ENCODE peak calls at places on chromosomes 13 and 19, in four cellular contexts. O, G, T and N are unnamed samples.

GRCh38 chr13:52162279-52163101 is 3.1 kb upstream of the NEK3 start:
- DNase-seq in O (no peak), T (peak; percentile 24), G (no peak), N (peak; percentile 40)

GRCh38 chr13:39959497-39959896 is 304.0 kb downstream of the COG6 start:
- DNase-seq in T (peak; percentile 26), G (no peak), O (no peak), N (no peak)

GRCh38 chr13:91986771-91987515 is 588.5 kb downstream of the GPC5 start:
- DNase-seq in O (no peak), T (no peak), G (no peak), N (no peak)

GRCh38 chr13:30235206-30235605 is 72.1 kb downstream of the KATNAL1 start:
- DNase-seq in O (no peak), G (no peak), T (no peak), N (no peak)

GRCh38 chr19:43605875-43606568 is 5.9 kb upstream of the SRRM5 start:
- DNase-seq in T (no peak), O (no peak), G (no peak), N (no peak)

GRCh38 chr13:83765796-83766195 is 116.5 kb downstream of the SLITRK1 start:
- DNase-seq in G (no peak), O (no peak), T (no peak), N (no peak)

GRCh38 chr19:12723643-12724426 is at the start of gene TNPO2:
- DNase-seq in G (peak; percentile 46), T (peak; percentile 52), O (peak; percentile 89), N (peak; percentile 48)

GRCh38 chr13:26855071-26855470 is 94.5 kb upstream of the GPR12 start:
- DNase-seq in G (no peak), O (no peak), T (no peak), N (no peak)

GRCh38 chr19:33649919-33650305 is 28.2 kb downstream of the CHST8 start:
- DNase-seq in T (no peak), G (no peak), O (no peak), N (no peak)

GRCh38 chr19:18160792-18161690 is 8.1 kb downstream of the PIK3R2 start:
- DNase-seq in G (peak; percentile 38), O (peak; percentile 96), T (no peak), N (peak; percentile 21)

GRCh38 chr19:15247107-15248014 is 15.1 kb upstream of the EPHX3 start:
- DNase-seq in G (no peak), T (no peak), O (no peak), N (no peak)

GRCh38 chr13:47594833-47595232 is 406.2 kb downstream of the SUCLA2 start:
- DNase-seq in T (peak; percentile 16), G (no peak), O (no peak), N (peak; percentile 1)

GRCh38 chr13:98853791-98854191 is 101.3 kb upstream of the SLC15A1 start:
- DNase-seq in T (peak; percentile 24), G (peak; percentile 88), O (no peak), N (peak; percentile 53)

GRCh38 chr19:38319421-38320258 is at the start of gene KCNK6:
- DNase-seq in T (no peak), G (peak; percentile 15), O (peak; percentile 88), N (no peak)

GRCh38 chr13:113643593-113643992 is 14.4 kb downstream of the ATP4B start:
- DNase-seq in O (no peak), G (no peak), T (no peak), N (no peak)

GRCh38 chr13:20519887-20520286 is 5.8 kb downstream of the CRYL1 start:
- DNase-seq in G (peak; percentile 17), T (no peak), O (no peak), N (no peak)

GRCh38 chr19:55690769-55691545 is 15.9 kb downstream of the EPN1 start:
- DNase-seq in G (no peak), T (no peak), O (peak; percentile 64), N (no peak)

GRCh38 chr19:14089412-14089661 is 1.2 kb downstream of the SAMD1 start:
- DNase-seq in T (no peak), O (no peak), G (no peak), N (no peak)

GRCh38 chr19:50562329-50562728 is 5.9 kb downstream of the LRRC4B start:
- DNase-seq in T (no peak), G (no peak), O (no peak), N (no peak)

GRCh38 chr19:49136771-49137171 is 17.4 kb downstream of the PPFIA3 start:
- DNase-seq in O (no peak), T (no peak), G (peak; percentile 43), N (no peak)

GRCh38 chr19:40741527-40742390 is 8.5 kb downstream of the ACTMAP start:
- DNase-seq in G (no peak), T (no peak), O (no peak), N (no peak)

GRCh38 chr19:4369888-4370260 is 26.5 kb downstream of the MPND start:
- DNase-seq in T (no peak), O (peak; percentile 93), G (peak; percentile 65), N (no peak)

GRCh38 chr13:29476046-29476445 is 119.4 kb downstream of the SLC7A1 start:
- DNase-seq in T (no peak), G (no peak), O (no peak), N (no peak)

GRCh38 chr13:32581177-32581786 is 5.0 kb upstream of the PDS5B start:
- DNase-seq in O (no peak), G (peak; percentile 39), T (no peak), N (peak; percentile 54)

GRCh38 chr19:41997121-41997850 is 3.3 kb upstream of the ATP1A3 start:
- DNase-seq in O (no peak), T (peak; percentile 16), G (peak; percentile 17), N (peak; percentile 10)

GRCh38 chr19:37082307-37082706 is 4.1 kb downstream of the ZNF420 start:
- DNase-seq in G (no peak), O (no peak), T (no peak), N (no peak)

GRCh38 chr19:55075366-55075998 is at the start of gene EPS8L1:
- DNase-seq in G (no peak), O (no peak), T (no peak), N (no peak)

GRCh38 chr13:87982436-87982835 is 311.3 kb downstream of the SLITRK5 start:
- DNase-seq in G (no peak), O (no peak), T (no peak), N (no peak)

GRCh38 chr13:91409661-91410060 is 11.2 kb downstream of the GPC5 start:
- DNase-seq in T (no peak), G (no peak), O (no peak), N (no peak)

GRCh38 chr19:2716722-2717637 is 4.2 kb downstream of the DIRAS1 start:
- DNase-seq in O (no peak), T (no peak), G (no peak), N (no peak)

GRCh38 chr13:29101404-29101803 is 281.3 kb downstream of the MTUS2 start:
- DNase-seq in G (no peak), O (no peak), T (no peak), N (no peak)

DNA sequence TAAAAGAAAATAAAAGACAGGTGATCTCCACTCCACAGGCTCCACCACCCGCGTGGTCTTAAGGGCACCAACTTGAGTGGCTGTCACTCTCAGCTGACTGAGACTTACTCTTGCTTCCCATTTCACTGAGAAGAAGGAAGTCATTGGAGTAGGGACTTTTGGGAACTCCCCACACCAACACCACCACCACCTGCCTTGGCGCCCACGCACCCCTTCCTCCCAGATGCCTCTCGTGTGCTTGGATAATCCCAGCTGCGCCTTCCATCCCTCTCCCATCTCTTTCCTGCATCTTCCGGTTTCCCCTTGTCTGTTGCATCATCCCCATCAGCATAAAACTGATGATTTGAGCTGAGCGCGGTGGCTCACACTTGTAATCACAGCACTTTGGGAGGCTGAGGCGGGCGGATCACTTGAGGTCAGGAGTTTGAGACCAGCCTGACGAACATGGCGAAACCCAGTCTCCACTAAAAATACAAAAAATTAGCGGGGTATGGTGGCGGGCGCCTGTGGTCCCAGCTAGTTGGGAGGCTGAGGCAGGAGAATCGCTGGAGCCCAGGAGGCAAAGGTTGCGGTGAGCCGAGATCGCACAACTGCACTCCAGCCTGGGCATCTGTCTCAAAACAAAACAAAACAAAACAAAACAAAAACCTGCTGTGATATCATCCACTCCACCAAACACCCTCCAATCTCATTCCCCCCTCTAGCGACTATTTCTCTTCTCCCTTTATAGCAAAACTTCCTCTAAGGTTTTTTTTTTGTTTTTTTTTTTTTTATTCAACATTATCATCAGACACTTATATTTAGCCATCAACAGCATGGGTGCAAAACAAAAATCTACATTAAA is 25.5 kb downstream of the AP2S1 start:
- DNase-seq in G (peak; percentile 18), T (no peak), O (peak; percentile 75), N (no peak)
- TF ChIP-seq CTCF in G (peak; percentile 6), T (no peak), O (no peak), N (no peak)

DNA sequence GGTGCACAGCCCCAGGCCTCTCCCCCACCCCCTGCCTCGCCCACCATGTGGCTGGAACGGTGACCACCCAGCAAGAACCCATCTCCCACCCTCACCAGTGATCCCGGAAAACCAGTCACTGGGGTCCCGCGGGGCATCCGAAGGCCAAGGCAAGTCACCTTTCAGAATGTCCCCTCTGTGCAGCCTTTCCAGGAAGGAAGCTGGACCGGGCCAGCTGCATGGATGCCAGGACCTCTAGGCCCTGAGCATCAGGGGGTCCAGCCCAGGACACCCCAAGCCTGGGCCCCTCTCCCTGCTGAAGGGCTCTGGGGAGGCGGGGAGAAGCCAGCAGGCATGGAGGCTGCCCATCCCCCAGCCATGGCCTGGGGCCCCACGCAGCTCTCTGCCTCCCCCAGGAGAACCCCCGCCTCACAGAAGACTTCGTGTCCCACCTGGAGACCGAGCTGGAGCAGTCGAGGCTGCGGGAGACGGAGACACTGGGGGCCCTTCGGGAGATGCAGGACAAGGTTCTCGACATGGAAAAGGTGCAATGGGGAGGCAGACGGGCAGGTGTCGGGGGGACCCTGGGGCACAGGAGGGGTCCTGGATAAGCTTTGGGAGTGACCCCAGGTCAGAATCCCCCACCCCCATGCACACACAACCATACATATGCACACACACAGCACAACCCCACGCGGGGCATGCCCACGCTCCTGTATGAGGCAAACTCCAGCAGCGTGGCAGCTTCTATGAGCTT is 13.9 kb downstream of the PRR36 start:
- DNase-seq in G (no peak), O (no peak), T (no peak), N (no peak)
- TF ChIP-seq CTCF in G (no peak), O (no peak), T (no peak), N (no peak)

GRCh38 chr19:8129061-8129460 is 20.3 kb downstream of the FBN3 start:
- DNase-seq in T (no peak), O (no peak), G (no peak), N (no peak)
- TF ChIP-seq CTCF in T (no peak), O (no peak), G (no peak), N (no peak)

DNA sequence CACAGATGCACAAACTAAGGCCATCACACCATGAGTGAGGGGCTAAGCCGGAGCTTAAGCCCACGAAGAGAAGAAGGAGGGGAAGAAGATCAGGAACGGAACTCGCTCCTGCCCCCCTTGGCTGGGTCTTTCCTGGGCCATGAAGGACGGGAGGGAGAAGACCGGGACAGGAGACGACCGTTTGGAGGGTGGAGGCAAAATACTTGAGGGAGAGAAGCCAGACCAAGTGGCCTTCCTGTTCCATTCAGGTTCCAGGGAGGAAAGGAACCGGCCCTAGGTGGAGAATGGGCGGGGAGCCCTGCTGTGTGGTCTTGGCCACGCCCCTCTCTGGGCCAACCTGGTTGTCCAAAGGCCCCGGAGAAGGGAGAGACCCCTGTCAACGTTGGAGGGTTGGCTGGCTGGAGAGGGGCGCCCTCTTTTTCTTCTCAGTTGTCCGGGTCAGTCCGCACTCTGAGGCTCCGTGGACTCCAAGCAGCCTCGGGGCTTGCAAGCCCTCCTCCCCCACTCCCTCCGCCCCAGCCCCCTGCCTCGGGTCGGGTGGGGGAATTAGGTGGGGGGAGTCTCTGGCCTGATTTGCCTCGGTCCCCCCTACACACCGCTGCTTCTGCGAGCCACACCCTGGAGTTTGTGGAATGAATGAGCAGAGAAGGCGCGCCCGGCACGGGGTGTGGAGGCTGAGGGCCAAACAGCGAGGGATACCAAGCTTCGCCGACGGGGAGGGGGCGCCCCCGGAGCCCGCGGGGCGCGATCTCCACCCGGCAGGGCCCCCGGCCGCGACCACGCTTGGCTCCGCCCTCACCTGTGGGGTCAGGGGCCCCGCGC is 771 bp downstream of the FBN3 start:
- DNase-seq in T (no peak), O (no peak), G (no peak), N (no peak)
- TF ChIP-seq CTCF in T (no peak), O (no peak), G (no peak), N (no peak)

GRCh38 chr13:78674638-78675037 is 15.7 kb upstream of the OBI1 start:
- DNase-seq in T (no peak), G (no peak), O (no peak), N (no peak)
- TF ChIP-seq CTCF in T (no peak), G (no peak), O (no peak), N (no peak)